ENCODE peak calls at places on chromosomes 2 and 18, in nine cellular contexts. K is stimulated activated CD4-positive, alpha-beta T cell treated with anti-CD3 and anti-CD28 coated beads, Interleukin-2, amount 100 ng/mL, for 4 hours; Y is activated T-cell treated with anti-CD3 and anti-CD28 coated beads, Interleukin-2, amount 50 U/mL, for 72 hours; U is foreskin fibroblast; S is body of pancreas; Z is GM18507; V is activated CD4-positive, alpha-beta memory T cell treated with anti-CD3 and anti-CD28 coated beads, Interleukin-2, amount 10 ng/mL, durations not matched to agents 7 days and 5 days; W is AG08396; D is NCI-H1436. E is an unnamed sample.
A peak's percentile ranks its signal among the peaks of the same experiment; 100 is the strongest.

GRCh38 chr2:5020451-5020850 is 671.7 kb upstream of the SOX11 start:
- DNase-seq in K (no peak), S (no peak), V (no peak), D (no peak), Z (no peak), Y (no peak), W (no peak), U (no peak), E (no peak)

GRCh38 chr2:64978514-64979268 is 10.5 kb upstream of the SLC1A4 start:
- DNase-seq in U (no peak), V (no peak), D (no peak), K (no peak), S (no peak), Y (no peak), W (peak; percentile 31), Z (no peak), E (peak; percentile 37)

GRCh38 chr2:64491426-64491825 is 32.7 kb upstream of the AFTPH start:
- DNase-seq in W (peak; percentile 16), Z (no peak), D (no peak), V (no peak), S (no peak), K (no peak), U (peak; percentile 25), Y (no peak), E (no peak)

GRCh38 chr18:79477711-79478483 is 82.2 kb downstream of the NFATC1 start:
- DNase-seq in D (no peak), S (no peak), Z (no peak), Y (no peak), W (no peak), K (no peak), V (no peak), U (no peak), E (no peak)

GRCh38 chr2:207635468-207636200 is 10.4 kb upstream of the METTL21A start:
- DNase-seq in Z (no peak), S (no peak), W (no peak), K (no peak), Y (no peak), D (no peak), V (no peak), U (no peak), E (peak; percentile 57)

GRCh38 chr2:161344737-161345136 is 36.5 kb downstream of the PSMD14 start:
- DNase-seq in K (no peak), U (no peak), Z (no peak), Y (no peak), V (no peak), W (no peak), D (no peak), S (no peak), E (no peak)

GRCh38 chr18:62486290-62486964 is 36.4 kb upstream of the ZCCHC2 start:
- DNase-seq in V (no peak), S (peak; percentile 52), W (no peak), D (peak; percentile 43), U (no peak), Y (peak; percentile 52), K (peak; percentile 31), Z (no peak), E (peak; percentile 27)

GRCh38 chr18:36296591-36297418 is 708 bp upstream of the FHOD3 start:
- DNase-seq in Z (no peak), S (peak; percentile 58), K (no peak), V (no peak), U (peak; percentile 67), Y (peak; percentile 5), W (peak; percentile 77), D (peak; percentile 50), E (peak; percentile 74)

GRCh38 chr2:112141623-112142001 is 3.4 kb downstream of the FBLN7 start:
- DNase-seq in U (no peak), D (no peak), Y (no peak), V (peak; percentile 14), K (no peak), W (no peak), Z (no peak), S (no peak), E (no peak)

GRCh38 chr2:160836755-160837154 is 323.5 kb upstream of the TANK start:
- DNase-seq in U (peak; percentile 90), W (peak; percentile 82), Z (no peak), K (no peak), S (no peak), D (no peak), Y (no peak), V (no peak), E (peak; percentile 10)

GRCh38 chr18:7021994-7022840 is 95.4 kb downstream of the LAMA1 start:
- DNase-seq in D (no peak), W (peak; percentile 44), U (peak; percentile 22), K (no peak), Y (no peak), Z (no peak), V (no peak), S (peak; percentile 87), E (peak; percentile 73)

E was measured in A549.